ENCODE peak calls at places on chromosomes 7 and 10, in ten cellular contexts. R is GM04503; Q is SW480; D is fibroblast of the aortic adventitia; P is Right ventricle myocardium inferior; B is cerebellar cortex; O is GM10248; J is memory B cell; I is WTC11; T is activated CD4-positive, alpha-beta T cell treated with anti-CD3 and anti-CD28 coated beads for 48 hours. H is an unnamed sample.
A peak's percentile ranks its signal among the peaks of the same experiment; 100 is the strongest.

GRCh38 chr10:122407375-122408125 is 33.0 kb downstream of the PLEKHA1 start:
- DNase-seq in R (no peak), Q (no peak), D (no peak), P (no peak), B (no peak), O (no peak), J (no peak), I (no peak), T (peak; percentile 63), H (no peak)

GRCh38 chr10:108544500-108545120 is 1378.7 kb downstream of the XPNPEP1 start:
- DNase-seq in R (peak; percentile 13), Q (peak; percentile 54), D (peak; percentile 64), P (peak; percentile 77), B (peak; percentile 48), O (peak; percentile 20), J (peak; percentile 47), I (peak; percentile 80), T (peak; percentile 53), H (peak; percentile 47)

GRCh38 chr10:69972951-69973350 is 79.7 kb upstream of the MACROH2A2 start:
- DNase-seq in R (no peak), Q (no peak), D (peak; percentile 53), P (no peak), B (no peak), O (no peak), J (no peak), I (no peak), T (no peak), H (no peak)

GRCh38 chr7:28989596-28989980 is 31.5 kb upstream of the TRIL start:
- DNase-seq in R (no peak), Q (no peak), D (no peak), P (no peak), B (no peak), O (no peak), J (no peak), I (no peak), T (no peak), H (no peak)

GRCh38 chr10:43945908-43946307 is 297.2 kb upstream of the ZNF32 start:
- DNase-seq in R (no peak), Q (no peak), D (no peak), P (no peak), B (no peak), O (no peak), J (no peak), I (no peak), T (no peak), H (no peak)

GRCh38 chr10:4241724-4242345 is 456.8 kb upstream of the KLF6 start:
- DNase-seq in R (peak; percentile 99), Q (peak; percentile 78), D (peak; percentile 99), P (no peak), B (no peak), O (no peak), J (no peak), I (no peak), T (no peak), H (peak; percentile 42)

GRCh38 chr7:50805425-50806130 is 22.9 kb upstream of the GRB10 start:
- DNase-seq in R (no peak), Q (no peak), D (no peak), P (no peak), B (no peak), O (no peak), J (no peak), I (no peak), T (no peak), H (no peak)

GRCh38 chr7:157703131-157703530 is 366.3 kb downstream of the DNAJB6 start:
- DNase-seq in R (no peak), Q (no peak), D (no peak), P (no peak), B (no peak), O (no peak), J (no peak), I (no peak), T (no peak), H (no peak)

GRCh38 chr10:110514848-110515247 is 17.1 kb downstream of the DUSP5 start:
- DNase-seq in R (no peak), Q (no peak), D (no peak), P (no peak), B (no peak), O (no peak), J (no peak), I (no peak), T (no peak), H (no peak)

GRCh38 chr7:122055072-122055471 is 89.0 kb downstream of the AASS start:
- DNase-seq in R (no peak), Q (no peak), D (no peak), P (no peak), B (no peak), O (no peak), J (no peak), I (no peak), T (no peak), H (no peak)

GRCh38 chr10:86258488-86258887 is 108.1 kb downstream of the GRID1 start:
- DNase-seq in R (no peak), Q (peak; percentile 8), D (no peak), P (no peak), B (no peak), O (no peak), J (no peak), I (no peak), T (no peak), H (no peak)

GRCh38 chr7:148242271-148242801 is 348.2 kb upstream of the C7orf33 start:
- DNase-seq in R (no peak), Q (peak; percentile 77), D (peak; percentile 40), P (no peak), B (peak; percentile 77), O (peak; percentile 44), J (no peak), I (peak; percentile 23), T (peak; percentile 6), H (peak; percentile 48)

GRCh38 chr10:42609872-42610271 is 28.5 kb downstream of the ZNF33B start:
- DNase-seq in R (no peak), Q (no peak), D (no peak), P (no peak), B (no peak), O (no peak), J (no peak), I (no peak), T (no peak), H (no peak)

GRCh38 chr10:89563861-89564478 is 28.6 kb upstream of the SLC16A12 start:
- DNase-seq in R (no peak), Q (peak; percentile 53), D (peak; percentile 71), P (no peak), B (peak; percentile 68), O (peak; percentile 45), J (no peak), I (no peak), T (no peak), H (no peak)

GRCh38 chr10:101289541-101289940 is 60.3 kb upstream of the LBX1 start:
- DNase-seq in R (no peak), Q (peak; percentile 63), D (no peak), P (no peak), B (no peak), O (no peak), J (no peak), I (no peak), T (no peak), H (no peak)

GRCh38 chr10:96317067-96317833 is 13.0 kb downstream of the DNTT start:
- DNase-seq in R (no peak), Q (no peak), D (no peak), P (no peak), B (no peak), O (no peak), J (no peak), I (no peak), T (no peak), H (no peak)

GRCh38 chr7:142954680-142955268 is 7.4 kb downstream of the KEL start:
- DNase-seq in R (no peak), Q (peak; percentile 9), D (no peak), P (no peak), B (no peak), O (no peak), J (no peak), I (no peak), T (no peak), H (no peak)

GRCh38 chr7:54581511-54581910 is 39.3 kb downstream of the VSTM2A start:
- DNase-seq in R (no peak), Q (no peak), D (peak; percentile 17), P (no peak), B (no peak), O (no peak), J (no peak), I (no peak), T (no peak), H (no peak)

GRCh38 chr10:28332699-28333098 is 29.8 kb upstream of the MPP7 start:
- DNase-seq in R (no peak), Q (no peak), D (no peak), P (no peak), B (no peak), O (no peak), J (no peak), I (no peak), T (no peak), H (no peak)

GRCh38 chr10:26621889-26622681 is 75.4 kb upstream of the PDSS1 start:
- DNase-seq in R (no peak), Q (peak; percentile 26), D (peak; percentile 5), P (peak; percentile 88), B (no peak), O (peak; percentile 57), J (peak; percentile 18), I (peak; percentile 60), T (peak; percentile 60), H (no peak)

GRCh38 chr10:125159932-125160855 is at the start of gene CTBP2:
- DNase-seq in R (no peak), Q (peak; percentile 72), D (peak; percentile 51), P (peak; percentile 85), B (peak; percentile 61), O (no peak), J (no peak), I (no peak), T (no peak), H (no peak)

GRCh38 chr7:14931511-14932215 is 29.1 kb upstream of the DGKB start:
- DNase-seq in R (no peak), Q (no peak), D (no peak), P (peak; percentile 33), B (no peak), O (no peak), J (no peak), I (no peak), T (no peak), H (no peak)